ENCODE peak calls at places on chromosomes 16 and 17, in seven cellular contexts. Z, F, K, U, A, N and V are unnamed samples.

GRCh38 chr17:7238418-7239090 is 703 bp downstream of the PHF23 start:
- DNase-seq in N (peak; percentile 48), F (peak; percentile 33), U (no peak), K (no peak), A (peak; percentile 40), Z (peak; percentile 61), V (peak; percentile 56)

GRCh38 chr16:84159800-84160199 is 14.7 kb downstream of the DNAAF1 start:
- DNase-seq in A (no peak), F (no peak), U (no peak), K (no peak), N (no peak), Z (no peak), V (no peak)

GRCh38 chr16:1277016-1277944 is 21.4 kb downstream of the TPSD1 start:
- DNase-seq in U (no peak), K (no peak), F (no peak), N (no peak), A (no peak), Z (no peak), V (no peak)

GRCh38 chr17:1495265-1495664 is 2.8 kb upstream of the MYO1C start:
- DNase-seq in Z (no peak), F (no peak), K (no peak), U (no peak), N (no peak), A (no peak), V (peak; percentile 66)

GRCh38 chr16:89121691-89122321 is 28.2 kb downstream of the ACSF3 start:
- DNase-seq in K (no peak), N (no peak), Z (no peak), U (no peak), A (no peak), F (no peak), V (no peak)

GRCh38 chr16:64426131-64426666 is 695.7 kb downstream of the CDH11 start:
- DNase-seq in A (no peak), F (peak; percentile 8), N (no peak), K (no peak), Z (no peak), U (no peak), V (no peak)

GRCh38 chr17:64306850-64307463 is 43.9 kb upstream of the TEX2 start:
- DNase-seq in U (peak; percentile 70), K (peak; percentile 78), N (peak; percentile 81), A (peak; percentile 74), F (peak; percentile 77), Z (peak; percentile 80), V (peak; percentile 78)

GRCh38 chr17:4195306-4195705 is 52.3 kb downstream of the CYB5D2 start:
- DNase-seq in N (no peak), F (no peak), A (no peak), U (no peak), K (no peak), Z (no peak), V (peak; percentile 23)

GRCh38 chr17:82892869-82893565 is 53.2 kb upstream of the ZNF750 start:
- DNase-seq in Z (no peak), K (no peak), N (no peak), F (no peak), U (no peak), A (no peak), V (no peak)

GRCh38 chr17:55571095-55571494 is 59.8 kb upstream of the SMIM36 start:
- DNase-seq in A (no peak), F (no peak), Z (no peak), K (no peak), N (no peak), U (no peak), V (no peak)
- TF ChIP-seq EZH2phosphoT487 in A (no peak), F (no peak), Z (no peak), K (no peak), N (no peak), U (no peak), V (no peak)

GRCh38 chr17:29583324-29584248 is 5.9 kb downstream of the GIT1 start:
- DNase-seq in N (no peak), Z (no peak), U (no peak), F (no peak), A (no peak), K (no peak), V (no peak)
- TF ChIP-seq EZH2phosphoT487 in N (no peak), Z (no peak), U (no peak), F (no peak), A (no peak), K (no peak), V (no peak)

DNA sequence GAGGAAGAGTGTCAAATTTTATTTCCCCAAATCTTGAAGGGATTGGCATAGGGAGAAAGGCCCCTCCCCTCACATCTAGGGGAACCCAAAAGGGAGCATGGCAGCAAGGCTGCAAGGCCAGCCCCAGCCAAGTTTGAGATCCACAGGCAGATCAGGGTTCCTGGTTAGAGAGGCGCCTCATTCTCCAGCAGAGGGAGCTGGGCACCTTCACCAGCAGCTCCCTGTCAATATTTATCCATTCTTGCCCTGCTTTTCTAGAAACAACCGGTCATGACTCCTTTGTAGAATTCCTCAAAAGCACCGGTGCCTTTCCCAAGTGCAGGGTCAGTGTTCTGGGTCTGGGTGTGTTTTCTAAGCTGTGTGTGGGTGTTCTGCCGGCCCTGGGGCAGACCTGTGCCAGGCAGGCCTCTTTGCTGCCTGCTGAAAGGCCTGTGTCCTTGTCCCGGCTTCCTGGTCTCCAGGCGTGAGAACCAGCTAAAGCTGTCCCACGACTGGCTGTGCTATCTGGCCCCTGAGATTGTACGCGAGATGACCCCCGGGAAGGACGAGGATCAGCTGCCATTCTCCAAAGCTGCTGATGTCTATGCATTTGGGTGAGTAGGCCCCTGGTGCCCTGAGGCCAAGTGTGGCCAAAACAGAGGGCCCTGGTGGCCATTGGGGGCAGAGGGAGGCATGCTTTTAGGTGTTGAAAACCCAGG is 21.2 kb upstream of the LGALS9 start:
- DNase-seq in U (no peak), F (no peak), K (peak; percentile 63), Z (peak; percentile 60), N (peak; percentile 34), A (peak; percentile 42), V (peak; percentile 73)
- TF ChIP-seq EZH2phosphoT487 in U (no peak), F (no peak), K (no peak), Z (no peak), N (no peak), A (no peak), V (no peak)

DNA sequence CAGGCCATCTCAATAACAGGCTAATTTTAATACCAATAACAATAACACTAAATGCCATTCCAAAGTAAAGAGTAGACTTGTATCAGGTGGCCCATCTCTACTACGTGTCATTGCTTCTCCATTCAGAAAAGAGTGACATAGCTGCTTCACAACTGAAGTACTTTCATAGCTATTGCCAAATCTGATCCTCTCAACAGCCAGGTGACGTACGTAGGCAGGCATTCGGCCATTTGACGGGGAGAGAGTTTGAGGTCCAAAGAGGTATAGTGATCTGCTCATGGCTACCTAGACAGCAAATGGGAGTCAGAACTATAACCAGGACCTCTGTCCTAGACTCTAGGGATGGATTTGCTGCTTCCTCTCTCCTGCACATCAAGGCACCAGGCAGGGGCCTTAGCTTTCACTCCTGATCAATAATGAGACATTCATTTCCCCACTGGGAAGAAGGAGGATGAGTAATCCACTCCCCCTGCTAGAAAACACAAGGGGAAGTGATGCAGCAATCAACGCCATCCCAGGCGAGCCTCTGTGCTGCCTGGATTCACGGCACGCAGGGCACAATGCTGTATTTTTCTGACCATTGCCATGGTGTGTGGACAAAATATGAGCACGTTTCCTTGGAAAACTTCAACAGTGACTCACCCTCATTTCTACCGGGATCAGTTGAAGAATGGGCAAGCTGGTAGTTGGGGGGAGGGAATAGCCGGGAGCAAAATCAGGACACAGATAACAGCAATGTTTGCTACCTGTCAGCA is 81.0 kb downstream of the SPACA3 start:
- DNase-seq in Z (no peak), A (no peak), K (no peak), F (no peak), U (no peak), N (no peak), V (peak; percentile 20)
- TF ChIP-seq EZH2phosphoT487 in Z (no peak), A (no peak), K (no peak), F (no peak), U (no peak), N (no peak), V (no peak)

GRCh38 chr17:40909755-40910154 is 24.7 kb upstream of the KRT20 start:
- DNase-seq in U (no peak), N (no peak), A (no peak), F (no peak), Z (peak; percentile 38), K (no peak), V (peak; percentile 90)
- TF ChIP-seq EZH2phosphoT487 in U (no peak), N (no peak), A (no peak), F (no peak), Z (no peak), K (no peak), V (no peak)